ENCODE peak calls at places on chromosome 21, in ten cellular contexts. Q is endodermal cell; T is SW480; S is ELR; B is iPS-NIHi11; N is posterior vena cava; H is naive thymus-derived CD8-positive, alpha-beta T cell; J is cerebellar cortex; A is DMS153; G is Caki2. Y is an unnamed sample.

GRCh38 chr21:16509466-16509865 is 779.7 kb downstream of the USP25 start:
- DNase-seq in Q (no peak), T (no peak), S (no peak), B (no peak), N (no peak), H (no peak), J (no peak), A (no peak), G (no peak), Y (no peak)

GRCh38 chr21:45811136-45811535 is 167.6 kb downstream of the PCBP3 start:
- DNase-seq in Q (peak), T (no peak), S (no peak), B (no peak), N (peak), H (no peak), J (no peak), A (no peak), G (no peak), Y (no peak)

GRCh38 chr21:35925497-35925896 is 134.8 kb downstream of the SETD4 start:
- DNase-seq in Q (no peak), T (peak), S (peak), B (no peak), N (no peak), H (no peak), J (no peak), A (no peak), G (peak), Y (peak)

GRCh38 chr21:38850277-38850951 is 44.7 kb downstream of the ETS2 start:
- DNase-seq in Q (no peak), T (no peak), S (no peak), B (no peak), N (no peak), H (no peak), J (no peak), A (no peak), G (no peak), Y (no peak)

GRCh38 chr21:46455575-46456385 is 2.9 kb upstream of the DIP2A start:
- DNase-seq in Q (no peak), T (peak), S (peak), B (no peak), N (peak), H (no peak), J (no peak), A (no peak), G (no peak), Y (no peak)

GRCh38 chr21:43300496-43301423 is 126.2 kb downstream of the SIK1 start:
- DNase-seq in Q (no peak), T (no peak), S (no peak), B (no peak), N (peak), H (peak), J (no peak), A (no peak), G (no peak), Y (no peak)

GRCh38 chr21:42061866-42062542 is 9.1 kb upstream of the UMODL1 start:
- DNase-seq in Q (no peak), T (peak), S (no peak), B (no peak), N (peak), H (peak), J (no peak), A (peak), G (no peak), Y (no peak)

GRCh38 chr21:43312751-43313169 is 114.2 kb downstream of the SIK1 start:
- DNase-seq in Q (peak), T (peak), S (no peak), B (peak), N (no peak), H (no peak), J (no peak), A (no peak), G (no peak), Y (no peak)

GRCh38 chr21:17454315-17455027 is 58.4 kb upstream of the CXADR start:
- DNase-seq in Q (peak), T (peak), S (peak), B (peak), N (no peak), H (no peak), J (peak), A (no peak), G (peak), Y (peak)

GRCh38 chr21:41121785-41122415 is 46.1 kb upstream of the BACE2 start:
- DNase-seq in Q (peak), T (peak), S (peak), B (peak), N (peak), H (no peak), J (peak), A (peak), G (peak), Y (peak)

GRCh38 chr21:32520885-32521735 is 64.2 kb downstream of the TCP10L start:
- DNase-seq in Q (no peak), T (peak), S (peak), B (no peak), N (peak), H (no peak), J (peak), A (peak), G (no peak), Y (peak)

GRCh38 chr21:35198004-35198403 is 148.9 kb upstream of the RUNX1 start:
- DNase-seq in Q (no peak), T (peak), S (peak), B (no peak), N (no peak), H (no peak), J (no peak), A (no peak), G (peak), Y (no peak)

GRCh38 chr21:46431884-46432488 is 26.7 kb upstream of the DIP2A start:
- DNase-seq in Q (no peak), T (no peak), S (no peak), B (no peak), N (no peak), H (no peak), J (no peak), A (no peak), G (no peak), Y (no peak)

GRCh38 chr21:42010507-42011493 is 640 bp upstream of the ZBTB21 start:
- DNase-seq in Q (peak), T (peak), S (peak), B (peak), N (no peak), H (peak), J (peak), A (no peak), G (peak), Y (peak)

GRCh38 chr21:39313457-39314154 is at the start of gene BRWD1:
- DNase-seq in Q (peak), T (peak), S (peak), B (peak), N (peak), H (peak), J (peak), A (peak), G (peak), Y (peak)

GRCh38 chr21:32331444-32332305 is 33.0 kb downstream of the MRAP start:
- DNase-seq in Q (no peak), T (no peak), S (no peak), B (no peak), N (peak), H (no peak), J (no peak), A (no peak), G (no peak), Y (no peak)

GRCh38 chr21:20968391-20968790 is 29.8 kb upstream of the NCAM2 start:
- DNase-seq in Q (no peak), T (no peak), S (peak), B (no peak), N (no peak), H (no peak), J (peak), A (no peak), G (no peak), Y (no peak)

GRCh38 chr21:43665879-43666278 is 6.5 kb downstream of the RRP1B start:
- DNase-seq in Q (no peak), T (no peak), S (no peak), B (no peak), N (no peak), H (no peak), J (no peak), A (no peak), G (no peak), Y (no peak)

GRCh38 chr21:44925027-44925755 is 4.5 kb upstream of the ITGB2 start:
- DNase-seq in Q (no peak), T (peak), S (no peak), B (no peak), N (no peak), H (no peak), J (no peak), A (no peak), G (peak), Y (no peak)

GRCh38 chr21:31343680-31344480 is at the start of gene TIAM1:
- DNase-seq in Q (peak), T (peak), S (peak), B (peak), N (peak), H (no peak), J (peak), A (no peak), G (peak), Y (peak)

GRCh38 chr21:24045775-24046215 is 1561.5 kb downstream of the MRPL39 start:
- DNase-seq in Q (peak), T (peak), S (peak), B (peak), N (peak), H (no peak), J (peak), A (no peak), G (peak), Y (no peak)

GRCh38 chr21:26918318-26919065 is 48.4 kb downstream of the ADAMTS5 start:
- DNase-seq in Q (no peak), T (no peak), S (peak), B (no peak), N (no peak), H (no peak), J (no peak), A (no peak), G (no peak), Y (no peak)

GRCh38 chr21:25370311-25370744 is 237.0 kb downstream of the MRPL39 start:
- DNase-seq in Q (peak), T (peak), S (peak), B (no peak), N (peak), H (no peak), J (no peak), A (no peak), G (peak), Y (no peak)

GRCh38 chr21:39452207-39452964 is 616 bp downstream of the SH3BGR start:
- DNase-seq in Q (no peak), T (peak), S (peak), B (no peak), N (no peak), H (no peak), J (no peak), A (no peak), G (no peak), Y (no peak)

Y was measured in ELF-1.